ENCODE peak calls at places on chromosome 17, in ten cellular contexts. T is left lung, Q is IMR-90, S is right lobe of liver, O is heart right ventricle, K is RWPE2, Z is thoracic aorta, N is upper lobe of right lung, R is left ventricle myocardium inferior, E is dorsolateral prefrontal cortex. W is an unnamed sample. For H3K27me3, the result is how much of the 10 kb centered on the place peaks cover.

GRCh38 chr17:50766222-50767023 is 895 bp downstream of the ANKRD40CL start:
- DNase-seq in K (no peak), N (no peak), Q (no peak), E (peak), R (no peak), Z (no peak), T (no peak), S (peak), O (no peak), W (no peak)

GRCh38 chr17:15886221-15886620 is 58.7 kb upstream of the ADORA2B start:
- DNase-seq in O (no peak), Z (no peak), R (no peak), E (no peak), N (no peak), T (no peak), K (no peak), Q (no peak), S (no peak), W (no peak)

GRCh38 chr17:73640691-73641090 is 3.6 kb downstream of the SDK2 start:
- DNase-seq in O (no peak), N (peak), R (no peak), Q (no peak), S (no peak), E (no peak), K (no peak), Z (no peak), T (no peak), W (no peak)

GRCh38 chr17:29563816-29564215 is 3.0 kb downstream of the ABHD15 start:
- DNase-seq in S (no peak), Q (no peak), N (no peak), T (no peak), E (no peak), K (no peak), O (no peak), R (no peak), Z (no peak), W (no peak)

GRCh38 chr17:78130439-78131101 is at the start of gene TMC8:
- DNase-seq in K (no peak), N (peak), E (no peak), Q (no peak), S (no peak), O (peak), T (peak), R (no peak), Z (no peak), W (peak)

GRCh38 chr17:78128616-78129384 is at the start of gene TMC6:
- DNase-seq in T (peak), S (no peak), O (peak), E (no peak), K (no peak), Q (no peak), Z (no peak), N (peak), R (no peak), W (peak)

GRCh38 chr17:67514998-67515397 is 137.9 kb downstream of the PITPNC1 start:
- DNase-seq in O (no peak), E (no peak), K (no peak), R (no peak), T (no peak), Q (no peak), N (no peak), Z (no peak), S (no peak), W (no peak)

GRCh38 chr17:6555331-6556120 is 829 bp downstream of the PITPNM3 start:
- DNase-seq in E (peak), S (no peak), O (no peak), T (peak), Q (peak), K (no peak), Z (no peak), N (peak), R (no peak), W (no peak)

GRCh38 chr17:59762022-59762825 is 54.8 kb downstream of the VMP1 start:
- DNase-seq in O (no peak), K (no peak), T (no peak), R (no peak), N (no peak), E (no peak), Q (peak), Z (no peak), S (no peak), W (no peak)

GRCh38 chr17:58412064-58412703 is 5.2 kb downstream of the RNF43 start:
- DNase-seq in O (no peak), K (no peak), T (no peak), N (no peak), E (no peak), Q (no peak), R (no peak), Z (no peak), S (no peak), W (no peak)

GRCh38 chr17:58412910-58413630 is 4.3 kb downstream of the RNF43 start:
- DNase-seq in T (no peak), R (no peak), Q (peak), O (no peak), S (no peak), Z (no peak), E (no peak), N (no peak), K (no peak), W (no peak)

GRCh38 chr17:58411408-58411894 is 5.9 kb downstream of the RNF43 start:
- DNase-seq in T (no peak), O (no peak), Z (no peak), K (no peak), N (no peak), S (no peak), E (no peak), Q (no peak), R (no peak), W (no peak)

GRCh38 chr17:58409432-58409831 is 7.9 kb downstream of the RNF43 start:
- DNase-seq in T (no peak), K (no peak), Q (no peak), E (no peak), R (no peak), Z (no peak), N (no peak), O (no peak), S (no peak), W (no peak)

GRCh38 chr17:58410714-58411407 is 6.5 kb downstream of the RNF43 start:
- DNase-seq in T (no peak), S (no peak), Q (no peak), Z (no peak), E (no peak), O (no peak), N (no peak), R (no peak), K (no peak), W (no peak)
- H3K27me3 ChIP-seq in T (under half), S (under half), Q (under half), Z (under half), E (under half), O (under half), N (under half), R (under half), K (under half), W (under half)

DNA sequence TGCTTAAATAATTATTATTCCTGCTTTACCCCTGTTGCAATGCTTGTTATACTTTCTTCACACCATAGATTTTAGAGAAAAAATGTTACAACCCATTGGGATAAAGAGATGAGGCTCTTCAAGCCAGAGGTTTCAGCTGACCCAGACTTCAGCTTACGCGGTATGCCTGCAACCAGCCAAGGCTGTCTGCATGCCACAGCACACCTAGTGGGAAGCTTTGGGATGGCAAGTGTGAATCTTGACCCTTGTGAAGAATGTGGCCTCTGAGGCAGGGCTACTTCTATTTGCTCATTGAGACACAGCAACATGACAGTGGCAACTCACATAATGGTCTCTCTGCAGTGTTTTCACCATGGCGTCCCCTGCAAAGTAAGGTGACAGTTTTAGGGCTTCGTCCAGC is 193.9 kb upstream of the PIRT start:
- DNase-seq in S (no peak), K (no peak), E (no peak), R (no peak), N (no peak), Q (no peak), Z (no peak), T (no peak), O (no peak), W (no peak)
- TF ChIP-seq CTCF in S (no peak), K (no peak), E (no peak), R (no peak), N (no peak), Q (no peak), Z (no peak), T (no peak), O (no peak), W (no peak)

GRCh38 chr17:43984521-43984920 is 19.9 kb upstream of the NAGS start:
- DNase-seq in Z (no peak), T (no peak), Q (no peak), E (no peak), S (no peak), K (no peak), N (no peak), R (no peak), O (no peak), W (no peak)
- H3K4me3 ChIP-seq in Z (peak), T (peak), Q (no peak), E (no peak), S (no peak), K (no peak), N (peak), R (peak), O (peak), W (no peak)

DNA sequence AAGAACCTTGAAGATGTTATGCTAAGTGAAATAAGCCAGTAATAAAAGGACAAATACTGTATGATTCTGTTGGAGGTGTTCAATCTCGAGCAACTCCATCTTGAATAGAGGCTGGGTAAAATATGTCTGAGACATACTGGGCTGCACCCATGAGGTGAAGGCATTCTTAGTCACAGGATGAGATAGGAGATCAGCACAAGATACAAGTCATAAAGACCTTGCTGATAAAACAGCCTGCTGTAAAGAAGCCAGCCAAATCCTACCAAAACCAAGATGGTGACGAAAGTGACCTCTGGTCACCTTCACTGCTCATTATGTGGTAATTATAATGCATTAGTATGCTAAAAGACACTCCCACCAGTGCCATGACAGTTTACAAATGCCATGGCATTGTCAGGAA is 98.1 kb downstream of the RGS9 start:
- DNase-seq in N (no peak), Q (no peak), S (no peak), E (no peak), R (no peak), T (no peak), Z (no peak), K (no peak), O (no peak), W (no peak)
- H3K27me3 ChIP-seq in N (under half), Q (under half), S (under half), E (under half), R (under half), T (under half), Z (under half), K (under half), O (under half), W (under half)

DNA sequence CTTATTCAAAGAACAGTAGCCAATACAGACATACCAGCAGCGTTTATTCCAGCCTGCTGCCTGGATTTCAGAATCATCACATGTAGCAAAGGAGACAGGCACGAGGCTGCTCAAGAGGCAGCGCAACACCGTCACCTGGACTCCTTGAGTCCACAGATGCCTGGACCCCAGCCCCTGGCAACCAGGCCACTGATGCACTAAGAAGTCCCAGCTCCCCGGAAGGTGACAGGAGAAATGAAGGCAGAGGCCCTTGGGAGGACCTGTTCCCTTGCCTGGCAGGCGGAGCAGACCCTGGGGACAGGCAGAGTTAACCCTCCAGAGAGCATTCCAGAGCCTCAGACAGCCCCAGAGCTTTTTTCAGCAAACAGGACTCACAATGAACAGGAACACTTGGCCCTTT is 16.5 kb downstream of the SMIM5 start:
- DNase-seq in Z (no peak), S (no peak), O (no peak), Q (no peak), N (peak), K (peak), R (no peak), T (no peak), E (no peak), W (no peak)
- TF ChIP-seq CTCF in Z (no peak), S (no peak), O (no peak), Q (no peak), N (no peak), K (no peak), R (no peak), T (no peak), E (no peak), W (no peak)

W was measured in GM06990.